ENCODE peak calls at places on chromosomes 6 and 20, in seven cellular contexts. U is NCI-H774; F is astrocyte of the spinal cord; Z is activated CD4-positive, alpha-beta T cell treated with anti-CD3 and anti-CD28 coated beads, Interleukin-2, amount 50 U/mL, for 1 hour; V is NCI-H345; S is stromal cell of bone marrow; R is GM13977. D is an unnamed sample.

GRCh38 chr6:130776287-130776925 is 50.8 kb upstream of the SMLR1 start:
- DNase-seq in F (no peak), S (no peak), U (no peak), Z (no peak), R (peak), V (no peak), D (no peak)

GRCh38 chr20:38628580-38629470 is 27.2 kb downstream of the ARHGAP40 start:
- DNase-seq in F (no peak), R (no peak), S (no peak), V (no peak), Z (no peak), U (no peak), D (no peak)

GRCh38 chr6:2245954-2246863 is 804 bp upstream of the GMDS start:
- DNase-seq in S (no peak), R (peak), F (peak), U (peak), Z (peak), V (peak), D (peak)

GRCh38 chr20:50053790-50054547 is 59.0 kb downstream of the UBE2V1 start:
- DNase-seq in R (no peak), V (no peak), U (no peak), Z (no peak), F (no peak), S (no peak), D (no peak)

GRCh38 chr6:32212076-32212760 is 11.6 kb downstream of the NOTCH4 start:
- DNase-seq in U (no peak), R (no peak), S (no peak), Z (no peak), F (no peak), V (no peak), D (no peak)

GRCh38 chr20:60837386-60837785 is 414.7 kb upstream of the CDH4 start:
- DNase-seq in R (no peak), Z (no peak), U (no peak), F (no peak), V (no peak), S (no peak), D (no peak)

GRCh38 chr20:47272893-47273590 is 83.5 kb downstream of the ZMYND8 start:
- DNase-seq in R (peak), F (peak), U (peak), Z (peak), S (peak), V (peak), D (peak)

GRCh38 chr6:18425218-18425617 is 38.1 kb downstream of the RNF144B start:
- DNase-seq in R (no peak), S (no peak), F (no peak), Z (no peak), V (no peak), U (no peak), D (no peak)

GRCh38 chr6:116531675-116532570 is 13.6 kb downstream of the TRAPPC3L start:
- DNase-seq in V (peak), Z (peak), F (peak), U (peak), S (peak), R (peak), D (peak)

GRCh38 chr6:118659513-118660217 is 8.3 kb upstream of the CEP85L start:
- DNase-seq in R (no peak), F (no peak), U (no peak), V (peak), S (no peak), Z (no peak), D (no peak)

GRCh38 chr6:106886922-106887797 is 87.4 kb downstream of the CD24 start:
- DNase-seq in V (peak), Z (no peak), F (peak), S (no peak), R (no peak), U (peak), D (no peak)

GRCh38 chr20:1702288-1702687 is 44.7 kb upstream of the SIRPG start:
- DNase-seq in V (no peak), U (no peak), R (no peak), S (no peak), F (peak), Z (no peak), D (no peak)

GRCh38 chr20:49699200-49699992 is 14.3 kb downstream of the B4GALT5 start:
- DNase-seq in S (peak), R (peak), V (no peak), U (no peak), Z (no peak), F (no peak), D (peak)

GRCh38 chr6:10401632-10402223 is 13.1 kb downstream of the TFAP2A start:
- DNase-seq in S (no peak), F (no peak), V (no peak), R (no peak), U (no peak), Z (no peak), D (no peak)

GRCh38 chr6:126344181-126344580 is 4.3 kb downstream of the CENPW start:
- DNase-seq in Z (no peak), U (no peak), R (no peak), F (no peak), S (no peak), V (no peak), D (no peak)

GRCh38 chr6:135853986-135854385 is 2.5 kb downstream of the PDE7B start:
- DNase-seq in F (no peak), S (no peak), U (no peak), V (no peak), Z (no peak), R (no peak), D (no peak)

GRCh38 chr6:5666695-5667094 is 340.0 kb downstream of the NRN1 start:
- DNase-seq in R (no peak), Z (no peak), S (no peak), F (no peak), U (no peak), V (no peak), D (no peak)

GRCh38 chr20:46023999-46024398 is 5.0 kb upstream of the SLC12A5 start:
- DNase-seq in F (no peak), S (no peak), Z (no peak), U (no peak), R (no peak), V (no peak), D (no peak)

GRCh38 chr6:144843701-144844100 is 558.6 kb downstream of the UTRN start:
- DNase-seq in R (no peak), S (no peak), U (no peak), V (no peak), F (no peak), Z (no peak), D (no peak)